ENCODE peak calls at places on chromosomes 1 and 21, in eight cellular contexts. Y, D, O, W, N, V, F and R are unnamed samples.

GRCh38 chr1:109721046-109721445 is 9.0 kb downstream of the GSTM5 start:
- DNase-seq in Y (no peak), D (no peak), O (no peak), W (no peak), N (no peak), V (no peak), F (no peak), R (no peak)

GRCh38 chr1:190416239-190416638 is 61.4 kb downstream of the BRINP3 start:
- DNase-seq in Y (no peak), D (no peak), O (no peak), W (no peak), N (no peak), V (peak; percentile 16), F (no peak), R (no peak)

GRCh38 chr1:21781971-21782867 is 730 bp downstream of the USP48 start:
- DNase-seq in Y (peak; percentile 57), D (peak; percentile 56), O (no peak), W (peak; percentile 4), N (peak; percentile 49), V (peak; percentile 83), F (peak; percentile 28), R (peak; percentile 60)

GRCh38 chr1:248618878-248619277 is 16.0 kb downstream of the OR2T11 start:
- DNase-seq in Y (peak; percentile 50), D (peak; percentile 0), O (peak; percentile 28), W (no peak), N (peak; percentile 37), V (peak; percentile 0), F (no peak), R (peak; percentile 8)

GRCh38 chr1:67489643-67490042 is 59.4 kb upstream of the SERBP1 start:
- DNase-seq in Y (no peak), D (peak; percentile 27), O (no peak), W (no peak), N (no peak), V (peak; percentile 54), F (no peak), R (no peak)

GRCh38 chr1:198749279-198749678 is 110.4 kb downstream of the PTPRC start:
- DNase-seq in Y (no peak), D (no peak), O (no peak), W (no peak), N (no peak), V (no peak), F (no peak), R (no peak)

GRCh38 chr21:42556960-42557359 is 43.3 kb downstream of the SLC37A1 start:
- DNase-seq in Y (peak; percentile 24), D (no peak), O (no peak), W (no peak), N (no peak), V (no peak), F (peak; percentile 38), R (no peak)

GRCh38 chr1:94209425-94209824 is 28.0 kb downstream of the ARHGAP29 start:
- DNase-seq in Y (no peak), D (peak; percentile 53), O (no peak), W (no peak), N (no peak), V (no peak), F (no peak), R (no peak)

GRCh38 chr1:200740291-200741212 is 1.9 kb downstream of the CAMSAP2 start:
- DNase-seq in Y (no peak), D (peak; percentile 35), O (no peak), W (no peak), N (no peak), V (no peak), F (no peak), R (no peak)

GRCh38 chr1:7089485-7089884 is 304.2 kb downstream of the CAMTA1 start:
- DNase-seq in Y (no peak), D (no peak), O (no peak), W (no peak), N (no peak), V (no peak), F (no peak), R (no peak)

GRCh38 chr1:66350001-66350547 is 183.9 kb upstream of the SGIP1 start:
- DNase-seq in Y (no peak), D (no peak), O (peak; percentile 40), W (no peak), N (peak; percentile 68), V (peak; percentile 86), F (no peak), R (peak; percentile 40)

GRCh38 chr1:15523104-15523921 is 702 bp downstream of the CASP9 start:
- DNase-seq in Y (no peak), D (peak; percentile 65), O (no peak), W (no peak), N (no peak), V (no peak), F (no peak), R (no peak)

GRCh38 chr1:58992643-58993042 is 208.8 kb upstream of the JUN start:
- DNase-seq in Y (no peak), D (no peak), O (no peak), W (no peak), N (no peak), V (no peak), F (no peak), R (no peak)

GRCh38 chr21:45130324-45130774 is 56.0 kb downstream of the ADARB1 start:
- DNase-seq in Y (no peak), D (peak; percentile 89), O (no peak), W (no peak), N (no peak), V (no peak), F (peak; percentile 85), R (no peak)
- H3K4me3 ChIP-seq in Y (no peak overlapping the region), D (peak overlapping the region; percentile 34), O (peak overlapping the region; percentile 44), W (no peak overlapping the region), N (peak overlapping the region; percentile 43), V (no peak overlapping the region), F (peak overlapping the region; percentile 27), R (no peak overlapping the region)

GRCh38 chr1:168693197-168693871 is 35.7 kb downstream of the DPT start:
- DNase-seq in Y (no peak), D (no peak), O (no peak), W (no peak), N (no peak), V (no peak), F (no peak), R (no peak)
- H3K4me1 ChIP-seq in Y (no peaks in the 10 kb centered on the region), D (no peaks in the 10 kb centered on the region), O (peaks cover 11% of the 10 kb centered on the region), W (no peaks in the 10 kb centered on the region), N (no peaks in the 10 kb centered on the region), V (no peaks in the 10 kb centered on the region), F (peaks cover 59% of the 10 kb centered on the region), R (no peaks in the 10 kb centered on the region)

DNA sequence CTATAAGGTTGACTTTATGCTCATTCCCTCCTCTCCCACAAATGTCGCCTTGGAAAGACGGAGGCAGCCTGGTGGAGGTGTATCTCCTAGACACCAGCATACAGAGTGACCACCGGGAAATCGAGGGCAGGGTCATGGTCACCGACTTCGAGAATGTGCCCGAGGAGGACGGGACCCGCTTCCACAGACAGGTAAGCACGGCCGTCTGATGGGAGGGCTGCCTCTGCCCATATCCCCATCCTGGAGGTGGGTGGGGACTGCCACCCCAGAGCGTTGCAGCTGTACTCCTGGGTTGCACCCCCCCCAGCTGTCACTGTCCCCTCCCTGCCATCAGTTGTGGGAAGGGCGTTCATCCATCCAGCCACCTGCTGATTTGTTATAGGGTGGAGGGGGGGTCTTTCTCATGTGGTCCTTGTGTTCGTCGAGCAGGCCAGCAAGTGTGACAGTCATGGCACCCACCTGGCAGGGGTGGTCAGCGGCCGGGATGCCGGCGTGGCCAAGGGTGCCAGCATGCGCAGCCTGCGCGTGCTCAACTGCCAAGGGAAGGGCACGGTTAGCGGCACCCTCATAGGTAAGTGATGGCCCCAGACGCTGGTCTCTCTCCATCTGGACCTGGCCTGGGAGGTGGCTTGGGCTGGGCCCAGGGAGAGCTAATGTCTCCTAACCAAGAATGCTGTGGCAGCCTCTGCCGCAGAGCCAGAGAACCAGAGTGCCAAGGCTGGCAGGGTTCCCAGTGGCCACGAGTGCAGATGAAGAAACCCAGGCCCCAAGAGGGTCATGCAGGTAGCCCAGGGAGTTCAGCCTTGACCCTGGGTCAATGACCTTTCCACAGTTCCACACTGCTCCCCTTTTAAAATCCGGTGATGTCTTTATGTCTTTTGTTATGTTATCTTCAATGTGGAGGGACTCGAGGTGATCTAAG is 13.1 kb downstream of the PCSK9 start:
- DNase-seq in Y (no peak), D (no peak), O (peak; percentile 61), W (no peak), N (no peak), V (no peak), F (no peak), R (no peak)
- H3K27ac ChIP-seq in Y (peak overlapping the region; percentile 71), D (no peak overlapping the region), O (peak overlapping the region; percentile 54), W (no peak overlapping the region), N (no peak overlapping the region), V (no peak overlapping the region), F (no peak overlapping the region), R (no peak overlapping the region)

GRCh38 chr1:84143796-84144565 is at the start of gene PRKACB:
- DNase-seq in Y (no peak), D (peak; percentile 34), O (no peak), W (no peak), N (no peak), V (no peak), F (no peak), R (no peak)

GRCh38 chr1:84145051-84145450 is 980 bp downstream of the PRKACB start:
- DNase-seq in Y (no peak), D (no peak), O (no peak), W (no peak), N (no peak), V (no peak), F (no peak), R (peak; percentile 13)

GRCh38 chr1:84148758-84149157 is 4.7 kb downstream of the PRKACB start:
- DNase-seq in Y (no peak), D (no peak), O (no peak), W (no peak), N (no peak), V (no peak), F (no peak), R (no peak)

GRCh38 chr1:84141177-84142003 is 2.7 kb upstream of the PRKACB start:
- DNase-seq in Y (no peak), D (peak; percentile 62), O (no peak), W (no peak), N (no peak), V (no peak), F (no peak), R (no peak)

GRCh38 chr1:84146375-84147032 is 2.4 kb downstream of the PRKACB start:
- DNase-seq in Y (no peak), D (peak; percentile 66), O (no peak), W (no peak), N (no peak), V (no peak), F (no peak), R (no peak)
- H3K4me3 ChIP-seq in Y (peak overlapping the region; percentile 13), D (no peak overlapping the region), O (peak overlapping the region; percentile 1), W (no peak overlapping the region), N (peak overlapping the region; percentile 24), V (no peak overlapping the region), F (no peak overlapping the region), R (peak overlapping the region; percentile 43)

DNA sequence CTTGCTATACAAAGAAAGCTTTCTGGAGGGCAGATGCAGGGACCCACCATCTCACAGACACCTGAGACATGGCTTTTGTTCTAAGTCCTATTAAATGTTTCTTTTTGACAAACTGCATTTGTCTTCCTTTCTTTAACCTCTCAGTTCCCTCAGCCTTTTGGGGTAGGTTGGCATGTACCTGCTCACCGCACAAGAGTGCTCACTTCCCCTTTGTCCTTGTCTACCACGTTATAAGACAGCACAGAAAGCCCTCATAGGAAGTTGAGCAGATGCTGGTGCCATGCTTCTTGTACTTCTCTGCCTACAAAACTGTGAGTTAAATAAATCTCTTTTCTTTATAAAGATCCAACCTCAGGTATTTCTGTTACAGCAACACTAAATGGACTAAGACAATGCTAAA is 31.9 kb upstream of the RGS21 start:
- DNase-seq in Y (no peak), D (no peak), O (no peak), W (no peak), N (no peak), V (no peak), F (no peak), R (no peak)
- H3K4me1 ChIP-seq in Y (no peaks in the 10 kb centered on the region), D (no peaks in the 10 kb centered on the region), O (no peaks in the 10 kb centered on the region), W (no peaks in the 10 kb centered on the region), N (no peaks in the 10 kb centered on the region), V (no peaks in the 10 kb centered on the region), F (no peaks in the 10 kb centered on the region), R (no peaks in the 10 kb centered on the region)